ENCODE peak calls at places on chromosomes 6 and 20, in eight cellular contexts. G is HS-27A; V is adrenal gland; Z is NCI-H345; D is lung; L is EL; T is pancreas; U is CD8-positive, alpha-beta T cell. K is an unnamed sample.
A peak's percentile ranks its signal among the peaks of the same experiment; 100 is the strongest.

GRCh38 chr20:3663031-3663701 is at the start of gene GFRA4:
- DNase-seq in G (no peak), V (no peak), Z (no peak), D (no peak), L (no peak), T (peak; percentile 38), U (no peak), K (no peak)

GRCh38 chr6:91786474-91787184 is 1199.8 kb upstream of the MAP3K7 start:
- DNase-seq in G (no peak), V (no peak), Z (no peak), D (no peak), L (no peak), T (no peak), U (no peak), K (no peak)

GRCh38 chr6:91562955-91563354 is 976.1 kb upstream of the MAP3K7 start:
- DNase-seq in G (no peak), V (no peak), Z (no peak), D (no peak), L (peak; percentile 2), T (no peak), U (no peak), K (no peak)

GRCh38 chr6:28140616-28141015 is 1.1 kb upstream of the ZKSCAN8 start:
- DNase-seq in G (no peak), V (no peak), Z (no peak), D (no peak), L (no peak), T (no peak), U (no peak), K (no peak)

GRCh38 chr20:53829086-53829703 is 235.6 kb upstream of the ZNF217 start:
- DNase-seq in G (peak; percentile 98), V (peak; percentile 39), Z (no peak), D (no peak), L (peak; percentile 97), T (no peak), U (no peak), K (no peak)

GRCh38 chr6:158808442-158808833 is 10.7 kb downstream of the EZR start:
- DNase-seq in G (no peak), V (no peak), Z (no peak), D (no peak), L (no peak), T (no peak), U (no peak), K (no peak)

GRCh38 chr6:89369009-89369408 is 16.5 kb upstream of the UBE2J1 start:
- DNase-seq in G (no peak), V (peak; percentile 70), Z (no peak), D (peak; percentile 64), L (peak; percentile 49), T (peak; percentile 61), U (no peak), K (no peak)

GRCh38 chr20:49851234-49851755 is 38.7 kb downstream of the SLC9A8 start:
- DNase-seq in G (no peak), V (no peak), Z (no peak), D (no peak), L (no peak), T (no peak), U (no peak), K (no peak)

GRCh38 chr6:168648240-168648639 is 207.3 kb downstream of the SMOC2 start:
- DNase-seq in G (no peak), V (no peak), Z (peak; percentile 64), D (no peak), L (no peak), T (no peak), U (no peak), K (no peak)

GRCh38 chr6:168371989-168372711 is 52.6 kb upstream of the DACT2 start:
- DNase-seq in G (no peak), V (no peak), Z (no peak), D (no peak), L (no peak), T (peak; percentile 46), U (no peak), K (no peak)

GRCh38 chr6:154161689-154162088 is 122.6 kb downstream of the OPRM1 start:
- DNase-seq in G (no peak), V (no peak), Z (no peak), D (no peak), L (no peak), T (no peak), U (no peak), K (no peak)

GRCh38 chr20:16806886-16807285 is 58.7 kb downstream of the OTOR start:
- DNase-seq in G (no peak), V (no peak), Z (no peak), D (no peak), L (no peak), T (no peak), U (no peak), K (no peak)

GRCh38 chr20:6142348-6142993 is 19.6 kb upstream of the FERMT1 start:
- DNase-seq in G (peak; percentile 33), V (peak; percentile 51), Z (peak; percentile 75), D (no peak), L (peak; percentile 53), T (no peak), U (peak; percentile 30), K (peak; percentile 27)

GRCh38 chr6:52000064-52000463 is 87.3 kb downstream of the PKHD1 start:
- DNase-seq in G (no peak), V (no peak), Z (no peak), D (no peak), L (no peak), T (no peak), U (no peak), K (no peak)

GRCh38 chr20:36118372-36118771 is 36.2 kb upstream of the EPB41L1 start:
- DNase-seq in G (no peak), V (no peak), Z (no peak), D (no peak), L (no peak), T (no peak), U (no peak), K (no peak)

GRCh38 chr6:139080255-139080920 is 51.8 kb downstream of the ABRACL start:
- DNase-seq in G (peak; percentile 1), V (no peak), Z (no peak), D (no peak), L (no peak), T (no peak), U (no peak), K (no peak)

GRCh38 chr6:34090495-34090894 is 55.4 kb downstream of the GRM4 start:
- DNase-seq in G (no peak), V (no peak), Z (no peak), D (no peak), L (no peak), T (no peak), U (no peak), K (no peak)

GRCh38 chr20:1526896-1527295 is 30.6 kb downstream of the SIRPD start:
- DNase-seq in G (no peak), V (no peak), Z (no peak), D (no peak), L (peak; percentile 45), T (no peak), U (no peak), K (no peak)

GRCh38 chr20:22248052-22248667 is 336.2 kb downstream of the FOXA2 start:
- DNase-seq in G (no peak), V (no peak), Z (no peak), D (no peak), L (no peak), T (no peak), U (no peak), K (no peak)

GRCh38 chr6:134047673-134048072 is 4.8 kb downstream of the SLC2A12 start:
- DNase-seq in G (no peak), V (no peak), Z (peak; percentile 72), D (no peak), L (no peak), T (no peak), U (no peak), K (no peak)

GRCh38 chr6:134516582-134516981 is 198.7 kb upstream of the SGK1 start:
- DNase-seq in G (no peak), V (no peak), Z (peak; percentile 7), D (no peak), L (no peak), T (no peak), U (no peak), K (no peak)

GRCh38 chr20:35474504-35474903 is 19.1 kb downstream of the CEP250 start:
- DNase-seq in G (no peak), V (no peak), Z (no peak), D (no peak), L (no peak), T (no peak), U (no peak), K (no peak)

GRCh38 chr20:4559906-4560305 is 161.8 kb upstream of the PRND start:
- DNase-seq in G (no peak), V (no peak), Z (no peak), D (no peak), L (no peak), T (no peak), U (no peak), K (no peak)

GRCh38 chr6:161274488-161274858 is 612 bp upstream of the AGPAT4 start:
- DNase-seq in G (no peak), V (no peak), Z (no peak), D (no peak), L (no peak), T (no peak), U (no peak), K (no peak)

GRCh38 chr6:139539852-139540251 is 165.4 kb upstream of the CITED2 start:
- DNase-seq in G (peak; percentile 35), V (peak; percentile 31), Z (no peak), D (peak; percentile 65), L (peak; percentile 98), T (no peak), U (no peak), K (no peak)

GRCh38 chr20:4740774-4741431 is 19.2 kb downstream of the PRND start:
- DNase-seq in G (no peak), V (peak; percentile 49), Z (peak; percentile 31), D (no peak), L (peak; percentile 36), T (peak; percentile 78), U (peak; percentile 56), K (peak; percentile 63)

GRCh38 chr6:145704153-145704781 is 31.1 kb downstream of the EPM2A start:
- DNase-seq in G (no peak), V (no peak), Z (peak; percentile 3), D (no peak), L (peak; percentile 20), T (no peak), U (no peak), K (no peak)

GRCh38 chr6:40950986-40951730 is 87.9 kb downstream of the UNC5CL start:
- DNase-seq in G (no peak), V (no peak), Z (no peak), D (no peak), L (peak; percentile 79), T (no peak), U (no peak), K (no peak)

GRCh38 chr20:35708502-35708901 is 9.3 kb downstream of the ROMO1 start:
- DNase-seq in G (no peak), V (no peak), Z (no peak), D (no peak), L (no peak), T (no peak), U (no peak), K (no peak)

GRCh38 chr6:145815351-145815772 is 767 bp upstream of the FBXO30 start:
- DNase-seq in G (no peak), V (no peak), Z (peak; percentile 43), D (no peak), L (peak; percentile 38), T (no peak), U (no peak), K (no peak)

GRCh38 chr20:39691151-39691862 is 729.2 kb downstream of the DHX35 start:
- DNase-seq in G (no peak), V (no peak), Z (no peak), D (no peak), L (no peak), T (no peak), U (no peak), K (no peak)

GRCh38 chr20:24488064-24488799 is 18.8 kb downstream of the SYNDIG1 start:
- DNase-seq in G (no peak), V (no peak), Z (peak; percentile 76), D (no peak), L (no peak), T (no peak), U (no peak), K (no peak)

GRCh38 chr20:63635431-63636141 is 8.7 kb upstream of the GMEB2 start:
- DNase-seq in G (no peak), V (no peak), Z (no peak), D (no peak), L (no peak), T (no peak), U (peak; percentile 68), K (peak; percentile 60)

GRCh38 chr6:51830666-51831065 is 256.7 kb downstream of the PKHD1 start:
- DNase-seq in G (no peak), V (no peak), Z (no peak), D (no peak), L (no peak), T (no peak), U (no peak), K (no peak)

K was measured in T-helper 9 cell.